ENCODE peak calls at places on chromosomes 13 and 19, in five cellular contexts. One of them, this sample, is unnamed.

GRCh38 chr13:75326173-75327131 is 155.5 kb downstream of the TBC1D4 start:
- DNase-seq in NCI-H524 treated with DMSO at 0.1 percent for 48 hours: no peak
- DNase-seq in endothelial cell: peak
- DNase-seq in activated T-helper 9 cell treated with anti-CD3 and anti-CD28 coated beads, Interleukin-2, amount 50 U/mL, for 16 hours: peak
- DNase-seq in hypothalamus: no peak
- DNase-seq in this sample: no peak

GRCh38 chr19:15436012-15436825 is 13.5 kb downstream of the WIZ start:
- DNase-seq in NCI-H524 treated with DMSO at 0.1 percent for 48 hours: no peak
- DNase-seq in endothelial cell: no peak
- DNase-seq in activated T-helper 9 cell treated with anti-CD3 and anti-CD28 coated beads, Interleukin-2, amount 50 U/mL, for 16 hours: no peak
- DNase-seq in hypothalamus: no peak
- DNase-seq in this sample: no peak

GRCh38 chr13:33227927-33228644 is 57.5 kb downstream of the STARD13 start:
- DNase-seq in NCI-H524 treated with DMSO at 0.1 percent for 48 hours: no peak
- DNase-seq in endothelial cell: no peak
- DNase-seq in activated T-helper 9 cell treated with anti-CD3 and anti-CD28 coated beads, Interleukin-2, amount 50 U/mL, for 16 hours: no peak
- DNase-seq in hypothalamus: no peak
- DNase-seq in this sample: no peak

GRCh38 chr13:24087611-24088235 is 72.8 kb upstream of the SPATA13 start:
- DNase-seq in NCI-H524 treated with DMSO at 0.1 percent for 48 hours: no peak
- DNase-seq in endothelial cell: no peak
- DNase-seq in activated T-helper 9 cell treated with anti-CD3 and anti-CD28 coated beads, Interleukin-2, amount 50 U/mL, for 16 hours: no peak
- DNase-seq in hypothalamus: no peak
- DNase-seq in this sample: no peak

GRCh38 chr19:40393894-40394815 is 4.2 kb upstream of the HIPK4 start:
- DNase-seq in NCI-H524 treated with DMSO at 0.1 percent for 48 hours: no peak
- DNase-seq in endothelial cell: no peak
- DNase-seq in activated T-helper 9 cell treated with anti-CD3 and anti-CD28 coated beads, Interleukin-2, amount 50 U/mL, for 16 hours: no peak
- DNase-seq in hypothalamus: no peak
- DNase-seq in this sample: no peak

GRCh38 chr19:45515807-45516401 is 8.6 kb downstream of the VASP start:
- DNase-seq in NCI-H524 treated with DMSO at 0.1 percent for 48 hours: no peak
- DNase-seq in endothelial cell: no peak
- DNase-seq in activated T-helper 9 cell treated with anti-CD3 and anti-CD28 coated beads, Interleukin-2, amount 50 U/mL, for 16 hours: no peak
- DNase-seq in hypothalamus: no peak
- DNase-seq in this sample: no peak

GRCh38 chr19:6424190-6424938 is at the start of gene KHSRP:
- DNase-seq in NCI-H524 treated with DMSO at 0.1 percent for 48 hours: no peak
- DNase-seq in endothelial cell: peak
- DNase-seq in activated T-helper 9 cell treated with anti-CD3 and anti-CD28 coated beads, Interleukin-2, amount 50 U/mL, for 16 hours: peak
- DNase-seq in hypothalamus: peak
- DNase-seq in this sample: no peak

GRCh38 chr19:58372311-58373133 is 8.3 kb downstream of the ZNF837 start:
- DNase-seq in NCI-H524 treated with DMSO at 0.1 percent for 48 hours: no peak
- DNase-seq in endothelial cell: no peak
- DNase-seq in activated T-helper 9 cell treated with anti-CD3 and anti-CD28 coated beads, Interleukin-2, amount 50 U/mL, for 16 hours: no peak
- DNase-seq in hypothalamus: no peak
- DNase-seq in this sample: no peak

GRCh38 chr19:14381689-14382474 is 638 bp downstream of the ADGRE5 start:
- DNase-seq in NCI-H524 treated with DMSO at 0.1 percent for 48 hours: no peak
- DNase-seq in endothelial cell: no peak
- DNase-seq in activated T-helper 9 cell treated with anti-CD3 and anti-CD28 coated beads, Interleukin-2, amount 50 U/mL, for 16 hours: peak
- DNase-seq in hypothalamus: no peak
- DNase-seq in this sample: no peak

GRCh38 chr19:5960005-5961001 is 17.6 kb downstream of the RANBP3 start:
- DNase-seq in NCI-H524 treated with DMSO at 0.1 percent for 48 hours: no peak
- DNase-seq in endothelial cell: no peak
- DNase-seq in activated T-helper 9 cell treated with anti-CD3 and anti-CD28 coated beads, Interleukin-2, amount 50 U/mL, for 16 hours: no peak
- DNase-seq in hypothalamus: no peak
- DNase-seq in this sample: no peak

This sample was measured in NT2/D1.